ENCODE peak calls at places on chromosome 14, in eight cellular contexts. L is activated gamma-delta T cell treated with anti-CD3 and anti-CD28 coated beads, Interleukin-2, amount 50 U/mL, for 16 hours; M is amygdala; W is DMS79; G is NCI-H187 treated with DMSO at 0.1 percent for 48 hours; F is adipocyte; P is stromal cell of bone marrow; N is Right ventricle myocardium superior. E is an unnamed sample.

GRCh38 chr14:58733451-58734208 is 95.9 kb downstream of the DACT1 start:
- DNase-seq in N (no peak), M (no peak), W (no peak), F (no peak), L (no peak), G (no peak), P (no peak), E (no peak)

GRCh38 chr14:24734917-24735500 is 101.0 kb upstream of the GZMB start:
- DNase-seq in G (peak), N (no peak), W (peak), F (peak), M (peak), L (no peak), P (peak), E (peak)

GRCh38 chr14:52402812-52403526 is 88.9 kb downstream of the PTGER2 start:
- DNase-seq in N (no peak), L (no peak), F (peak), G (no peak), P (no peak), M (no peak), W (no peak), E (no peak)

GRCh38 chr14:105141026-105141425 is 27.6 kb downstream of the JAG2 start:
- DNase-seq in G (no peak), N (no peak), P (no peak), L (no peak), F (no peak), W (no peak), M (no peak), E (no peak)

GRCh38 chr14:31961881-31962280 is 115.2 kb upstream of the ARHGAP5 start:
- DNase-seq in M (no peak), N (no peak), L (no peak), G (no peak), P (no peak), F (no peak), W (no peak), E (no peak)

GRCh38 chr14:91929700-91930099 is 17.8 kb downstream of the FBLN5 start:
- DNase-seq in M (no peak), G (no peak), P (no peak), F (no peak), W (no peak), N (no peak), L (no peak), E (no peak)

GRCh38 chr14:105414456-105415371 is 4.9 kb upstream of the MTA1 start:
- DNase-seq in F (peak), M (peak), W (peak), G (no peak), P (peak), N (peak), L (peak), E (peak)

GRCh38 chr14:77612011-77612620 is 4.3 kb downstream of the SPTLC2 start:
- DNase-seq in M (no peak), P (no peak), L (no peak), N (no peak), F (peak), W (no peak), G (no peak), E (no peak)

GRCh38 chr14:100755649-100756048 is 29.0 kb downstream of the DLK1 start:
- DNase-seq in G (no peak), P (no peak), F (no peak), N (no peak), L (no peak), W (no peak), M (no peak), E (no peak)

GRCh38 chr14:33602396-33602795 is 348.5 kb downstream of the EGLN3 start:
- DNase-seq in L (no peak), W (no peak), F (no peak), G (no peak), P (no peak), M (no peak), N (no peak), E (no peak)

GRCh38 chr14:72559227-72559626 is 334.7 kb downstream of the DPF3 start:
- DNase-seq in F (no peak), G (no peak), W (no peak), P (peak), N (no peak), M (no peak), L (no peak), E (no peak)

GRCh38 chr14:103520657-103521437 is 1.8 kb downstream of the CKB start:
- DNase-seq in F (peak), P (no peak), L (peak), W (peak), M (peak), N (peak), G (no peak), E (peak)

GRCh38 chr14:81127785-81128184 is 93.0 kb downstream of the GTF2A1 start:
- DNase-seq in M (no peak), G (no peak), N (no peak), W (no peak), F (peak), L (no peak), P (peak), E (no peak)

GRCh38 chr14:22268875-22269274 is 320.1 kb downstream of the DAD1 start:
- DNase-seq in P (no peak), N (no peak), W (no peak), L (no peak), G (no peak), F (peak), M (no peak), E (no peak)

GRCh38 chr14:36662543-36663403 is 1.1 kb downstream of the PAX9 start:
- DNase-seq in L (no peak), G (no peak), M (no peak), N (no peak), P (no peak), W (peak), F (peak), E (no peak)

GRCh38 chr14:49461529-49462401 is 124.4 kb downstream of the RPS29 start:
- DNase-seq in N (no peak), F (peak), W (peak), M (no peak), P (peak), G (peak), L (peak), E (no peak)

GRCh38 chr14:59428581-59429012 is 36.6 kb downstream of the GPR135 start:
- DNase-seq in M (no peak), F (peak), G (no peak), N (no peak), P (no peak), L (no peak), W (no peak), E (no peak)

GRCh38 chr14:74763803-74764531 is 851 bp downstream of the YLPM1 start:
- DNase-seq in L (no peak), M (no peak), N (no peak), G (no peak), P (peak), W (no peak), F (peak), E (peak)

GRCh38 chr14:52325126-52325525 is 11.0 kb downstream of the PTGER2 start:
- DNase-seq in F (peak), W (no peak), P (no peak), L (no peak), G (no peak), N (no peak), M (no peak), E (no peak)

GRCh38 chr14:77026166-77026929 is 2.2 kb downstream of the IRF2BPL start:
- DNase-seq in L (no peak), F (peak), M (peak), W (peak), N (peak), G (no peak), P (no peak), E (peak)

GRCh38 chr14:54129850-54130640 is 173.4 kb upstream of the BMP4 start:
- DNase-seq in G (no peak), F (peak), L (no peak), M (no peak), W (no peak), N (no peak), P (no peak), E (no peak)

GRCh38 chr14:31505411-31505810 is 17.6 kb upstream of the GPR33 start:
- DNase-seq in N (no peak), P (peak), G (no peak), L (no peak), M (no peak), W (no peak), F (peak), E (no peak)

GRCh38 chr14:93430319-93430801 is 379 bp upstream of the UNC79 start:
- DNase-seq in L (no peak), W (peak), F (peak), N (no peak), G (peak), P (no peak), M (peak), E (no peak)

GRCh38 chr14:68774771-68775613 is 17.9 kb downstream of the ZFP36L1 start:
- DNase-seq in G (no peak), N (no peak), W (no peak), M (no peak), P (peak), F (peak), L (no peak), E (no peak)

GRCh38 chr14:95362180-95362494 is 42.4 kb upstream of the CLMN start:
- DNase-seq in L (no peak), N (no peak), F (no peak), M (no peak), G (no peak), W (no peak), P (no peak), E (no peak)

GRCh38 chr14:53968756-53969155 is 12.1 kb upstream of the BMP4 start:
- DNase-seq in M (no peak), W (no peak), F (no peak), L (no peak), N (no peak), G (no peak), P (no peak), E (no peak)